ENCODE peak calls at places on chromosomes 2 and 18, in ten cellular contexts. C, Z, X, A, I, U, W, Y, B and K are unnamed samples.

GRCh38 chr18:78929502-78929901 is 50.1 kb upstream of the SALL3 start:
- DNase-seq in C (no peak), Z (no peak), X (no peak), A (no peak), I (no peak), U (no peak), W (no peak), Y (no peak), B (no peak), K (no peak)

GRCh38 chr2:105734762-105735538 is 9.8 kb upstream of the NCK2 start:
- DNase-seq in C (no peak), Z (no peak), X (no peak), A (no peak), I (no peak), U (peak), W (no peak), Y (no peak), B (no peak), K (no peak)

GRCh38 chr2:164000171-164000570 is 264.4 kb upstream of the FIGN start:
- DNase-seq in C (no peak), Z (no peak), X (no peak), A (no peak), I (no peak), U (no peak), W (no peak), Y (no peak), B (no peak), K (no peak)

GRCh38 chr18:47175283-47175894 is 775 bp downstream of the IER3IP1 start:
- DNase-seq in C (no peak), Z (no peak), X (peak), A (no peak), I (no peak), U (no peak), W (no peak), Y (peak), B (peak), K (no peak)

GRCh38 chr2:46331099-46331766 is 34.0 kb downstream of the EPAS1 start:
- DNase-seq in C (no peak), Z (no peak), X (no peak), A (no peak), I (no peak), U (no peak), W (no peak), Y (peak), B (no peak), K (no peak)

GRCh38 chr2:228545041-228545440 is 363.6 kb upstream of the SPHKAP start:
- DNase-seq in C (no peak), Z (no peak), X (no peak), A (no peak), I (no peak), U (peak), W (no peak), Y (no peak), B (no peak), K (no peak)

GRCh38 chr2:173151671-173152398 is 76.2 kb downstream of the MAP3K20 start:
- DNase-seq in C (no peak), Z (peak), X (no peak), A (no peak), I (peak), U (peak), W (no peak), Y (no peak), B (no peak), K (no peak)

GRCh38 chr2:149087751-149088150 is 49.3 kb downstream of the LYPD6B start:
- DNase-seq in C (no peak), Z (peak), X (no peak), A (no peak), I (no peak), U (no peak), W (no peak), Y (no peak), B (no peak), K (no peak)

GRCh38 chr2:73823916-73824523 is 4.7 kb upstream of the STAMBP start:
- DNase-seq in C (peak), Z (peak), X (no peak), A (peak), I (peak), U (peak), W (peak), Y (peak), B (peak), K (no peak)

GRCh38 chr2:218985325-218986091 is 524 bp upstream of the FEV start:
- DNase-seq in C (peak), Z (no peak), X (no peak), A (no peak), I (no peak), U (no peak), W (no peak), Y (no peak), B (no peak), K (no peak)

GRCh38 chr2:135792401-135793152 is 44.4 kb downstream of the LCT start:
- DNase-seq in C (no peak), Z (peak), X (no peak), A (no peak), I (no peak), U (no peak), W (no peak), Y (peak), B (no peak), K (no peak)

GRCh38 chr2:20481798-20482405 is 35.0 kb downstream of the RHOB start:
- DNase-seq in C (no peak), Z (no peak), X (no peak), A (no peak), I (no peak), U (no peak), W (no peak), Y (no peak), B (no peak), K (peak)

GRCh38 chr2:165634855-165635254 is 159.2 kb downstream of the GALNT3 start:
- DNase-seq in C (no peak), Z (no peak), X (peak), A (peak), I (no peak), U (peak), W (no peak), Y (peak), B (peak), K (no peak)

GRCh38 chr2:42048318-42049251 is 764 bp downstream of the PKDCC start:
- DNase-seq in C (peak), Z (no peak), X (peak), A (peak), I (no peak), U (peak), W (no peak), Y (peak), B (no peak), K (no peak)

GRCh38 chr2:102040229-102040628 is 48.5 kb downstream of the IL1R2 start:
- DNase-seq in C (no peak), Z (no peak), X (no peak), A (no peak), I (no peak), U (no peak), W (no peak), Y (no peak), B (no peak), K (no peak)

GRCh38 chr2:168116448-168116847 is 130.9 kb downstream of the STK39 start:
- DNase-seq in C (no peak), Z (peak), X (no peak), A (no peak), I (no peak), U (peak), W (no peak), Y (no peak), B (no peak), K (no peak)

GRCh38 chr2:224147174-224147573 is 108.1 kb upstream of the SERPINE2 start:
- DNase-seq in C (no peak), Z (no peak), X (no peak), A (no peak), I (peak), U (peak), W (no peak), Y (no peak), B (peak), K (no peak)

GRCh38 chr2:43255249-43255960 is 29.0 kb upstream of the ZFP36L2 start:
- DNase-seq in C (no peak), Z (no peak), X (no peak), A (no peak), I (no peak), U (no peak), W (no peak), Y (no peak), B (no peak), K (no peak)

GRCh38 chr2:148459300-148459891 is 185.2 kb upstream of the EPC2 start:
- DNase-seq in C (no peak), Z (no peak), X (no peak), A (no peak), I (no peak), U (peak), W (no peak), Y (no peak), B (no peak), K (no peak)

GRCh38 chr18:68779169-68779568 is 18.7 kb upstream of the CCDC102B start:
- DNase-seq in C (no peak), Z (peak), X (no peak), A (no peak), I (no peak), U (peak), W (no peak), Y (no peak), B (no peak), K (no peak)

GRCh38 chr2:20836521-20836920 is 13.6 kb upstream of the LDAH start:
- DNase-seq in C (no peak), Z (no peak), X (no peak), A (no peak), I (no peak), U (no peak), W (no peak), Y (no peak), B (no peak), K (no peak)

DNA sequence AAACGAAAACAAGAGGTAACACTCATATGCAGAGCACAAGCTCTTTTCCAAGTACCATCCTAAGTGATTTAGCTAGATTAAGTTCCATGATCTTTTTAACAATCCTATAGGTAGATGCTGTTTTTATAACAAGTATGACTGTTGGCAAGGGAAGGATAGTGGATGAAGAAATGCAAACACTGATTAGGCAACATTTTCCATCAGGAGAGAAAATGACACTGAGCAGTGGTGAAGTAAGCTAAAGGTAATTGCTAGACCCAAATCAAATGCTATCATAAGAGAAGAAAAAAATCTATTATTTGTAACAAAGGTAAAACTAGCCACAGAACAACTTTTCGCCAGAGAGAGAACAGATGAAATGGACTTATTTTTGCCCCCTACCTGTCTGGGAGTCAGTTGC is 34.3 kb upstream of the BARD1 start:
- DNase-seq in C (no peak), Z (no peak), X (no peak), A (no peak), I (no peak), U (no peak), W (no peak), Y (no peak), B (no peak), K (no peak)
- H3K4me3 ChIP-seq in C (no peak), Z (no peak), X (no peak), A (no peak), I (no peak), U (no peak), W (no peak), Y (no peak), B (no peak), K (no peak)

GRCh38 chr2:27088644-27089043 is 2.1 kb downstream of the KHK start:
- DNase-seq in C (no peak), Z (no peak), X (no peak), A (no peak), I (no peak), U (no peak), W (no peak), Y (no peak), B (no peak), K (no peak)
- TF ChIP-seq POLR2A in C (no peak), Z (no peak), X (no peak), A (no peak), I (no peak), U (no peak), W (no peak), Y (no peak), B (no peak), K (no peak)

GRCh38 chr18:76620326-76620813 is 125.3 kb upstream of the ZNF516 start:
- DNase-seq in C (no peak), Z (peak), X (peak), A (peak), I (no peak), U (peak), W (peak), Y (peak), B (peak), K (peak)
- TF ChIP-seq CTCF in C (peak), Z (peak), X (peak), A (peak), I (no peak), U (peak), W (peak), Y (peak), B (peak), K (no peak)

GRCh38 chr2:17756629-17757028 is 2.7 kb downstream of the GEN1 start:
- DNase-seq in C (no peak), Z (no peak), X (no peak), A (no peak), I (no peak), U (peak), W (no peak), Y (no peak), B (no peak), K (no peak)
- H3K4me3 ChIP-seq in C (no peak), Z (peak), X (no peak), A (no peak), I (no peak), U (no peak), W (no peak), Y (no peak), B (no peak), K (no peak)

GRCh38 chr2:241490825-241491505 is 17.4 kb downstream of the STK25 start:
- DNase-seq in C (no peak), Z (no peak), X (no peak), A (no peak), I (no peak), U (no peak), W (no peak), Y (no peak), B (no peak), K (no peak)

GRCh38 chr2:241489080-241489479 is 19.3 kb downstream of the STK25 start:
- DNase-seq in C (peak), Z (no peak), X (no peak), A (no peak), I (no peak), U (no peak), W (no peak), Y (no peak), B (no peak), K (no peak)

GRCh38 chr2:241489733-241490443 is 18.5 kb downstream of the STK25 start:
- DNase-seq in C (peak), Z (no peak), X (no peak), A (no peak), I (no peak), U (no peak), W (no peak), Y (no peak), B (peak), K (no peak)

GRCh38 chr2:241491549-241492173 is 16.7 kb downstream of the STK25 start:
- DNase-seq in C (no peak), Z (no peak), X (no peak), A (no peak), I (no peak), U (no peak), W (no peak), Y (no peak), B (no peak), K (no peak)

GRCh38 chr2:241490444-241490760 is 18.0 kb downstream of the STK25 start:
- DNase-seq in C (peak), Z (no peak), X (no peak), A (no peak), I (no peak), U (peak), W (no peak), Y (no peak), B (no peak), K (no peak)
- TF ChIP-seq POLR2A in C (no peak), Z (no peak), X (no peak), A (no peak), I (no peak), U (no peak), W (no peak), Y (no peak), B (no peak), K (no peak)

GRCh38 chr2:176109226-176109954 is 2.3 kb downstream of the HOXD11 start:
- DNase-seq in C (no peak), Z (no peak), X (peak), A (no peak), I (no peak), U (no peak), W (no peak), Y (no peak), B (no peak), K (no peak)
- TF ChIP-seq CTCF in C (no peak), Z (no peak), X (no peak), A (peak), I (no peak), U (no peak), W (no peak), Y (no peak), B (no peak), K (no peak)